ENCODE peak calls at places on chromosomes 4 and X, in ten cellular contexts. One of them, this sample, is unnamed.

GRCh38 chrX:21374163-21374993 is at the start of gene CNKSR2:
- DNase-seq in activated T-helper 1 cell treated with anti-CD3 and anti-CD28 coated beads, Interleukin-2, amount 50 U/mL, for 16 hours: peak; percentile 8
- DNase-seq in heart left ventricle: peak; percentile 13
- DNase-seq in RPMI7951: peak; percentile 0
- DNase-seq in posterior vena cava: peak; percentile 78
- DNase-seq in Calu3: no peak
- DNase-seq in NCI-H446: peak; percentile 65
- DNase-seq in anterior cingulate cortex: peak; percentile 23
- DNase-seq in NCI-H1436 treated with DMSO at 0.1 percent for 48 hours: peak; percentile 14
- DNase-seq in T-helper 1 cell: peak; percentile 58
- DNase-seq in this sample: peak; percentile 41

GRCh38 chr4:105191621-105192210 is 45.0 kb downstream of the TET2 start:
- DNase-seq in anterior cingulate cortex: no peak
- DNase-seq in NCI-H446: no peak
- DNase-seq in Calu3: no peak
- DNase-seq in RPMI7951: no peak
- DNase-seq in posterior vena cava: no peak
- DNase-seq in activated T-helper 1 cell treated with anti-CD3 and anti-CD28 coated beads, Interleukin-2, amount 50 U/mL, for 16 hours: no peak
- DNase-seq in T-helper 1 cell: no peak
- DNase-seq in NCI-H1436 treated with DMSO at 0.1 percent for 48 hours: peak; percentile 13
- DNase-seq in heart left ventricle: no peak
- DNase-seq in this sample: no peak

GRCh38 chr4:26624042-26624441 is 40.2 kb downstream of the TBC1D19 start:
- DNase-seq in posterior vena cava: no peak
- DNase-seq in NCI-H1436 treated with DMSO at 0.1 percent for 48 hours: no peak
- DNase-seq in NCI-H446: no peak
- DNase-seq in RPMI7951: no peak
- DNase-seq in Calu3: no peak
- DNase-seq in activated T-helper 1 cell treated with anti-CD3 and anti-CD28 coated beads, Interleukin-2, amount 50 U/mL, for 16 hours: no peak
- DNase-seq in T-helper 1 cell: no peak
- DNase-seq in anterior cingulate cortex: no peak
- DNase-seq in heart left ventricle: no peak
- DNase-seq in this sample: no peak

GRCh38 chrX:135713795-135714194 is 356 bp downstream of the CT45A1 start:
- DNase-seq in posterior vena cava: no peak
- DNase-seq in heart left ventricle: no peak
- DNase-seq in NCI-H1436 treated with DMSO at 0.1 percent for 48 hours: no peak
- DNase-seq in activated T-helper 1 cell treated with anti-CD3 and anti-CD28 coated beads, Interleukin-2, amount 50 U/mL, for 16 hours: no peak
- DNase-seq in NCI-H446: no peak
- DNase-seq in Calu3: no peak
- DNase-seq in RPMI7951: no peak
- DNase-seq in anterior cingulate cortex: no peak
- DNase-seq in T-helper 1 cell: no peak
- DNase-seq in this sample: no peak

GRCh38 chr4:32631824-32632223 is 1911.7 kb downstream of the PCDH7 start:
- DNase-seq in posterior vena cava: no peak
- DNase-seq in Calu3: no peak
- DNase-seq in NCI-H1436 treated with DMSO at 0.1 percent for 48 hours: no peak
- DNase-seq in T-helper 1 cell: no peak
- DNase-seq in anterior cingulate cortex: no peak
- DNase-seq in RPMI7951: no peak
- DNase-seq in activated T-helper 1 cell treated with anti-CD3 and anti-CD28 coated beads, Interleukin-2, amount 50 U/mL, for 16 hours: no peak
- DNase-seq in NCI-H446: no peak
- DNase-seq in heart left ventricle: no peak
- DNase-seq in this sample: no peak

GRCh38 chr4:182925298-182925738 is 8.1 kb upstream of the DCTD start:
- DNase-seq in heart left ventricle: peak; percentile 56
- DNase-seq in RPMI7951: peak; percentile 83
- DNase-seq in activated T-helper 1 cell treated with anti-CD3 and anti-CD28 coated beads, Interleukin-2, amount 50 U/mL, for 16 hours: no peak
- DNase-seq in posterior vena cava: no peak
- DNase-seq in Calu3: peak; percentile 72
- DNase-seq in T-helper 1 cell: peak; percentile 27
- DNase-seq in NCI-H1436 treated with DMSO at 0.1 percent for 48 hours: peak; percentile 35
- DNase-seq in anterior cingulate cortex: no peak
- DNase-seq in NCI-H446: no peak
- DNase-seq in this sample: peak; percentile 18

GRCh38 chr4:140615451-140615850 is 46.7 kb upstream of the UCP1 start:
- DNase-seq in posterior vena cava: no peak
- DNase-seq in RPMI7951: no peak
- DNase-seq in anterior cingulate cortex: no peak
- DNase-seq in NCI-H1436 treated with DMSO at 0.1 percent for 48 hours: no peak
- DNase-seq in NCI-H446: no peak
- DNase-seq in heart left ventricle: no peak
- DNase-seq in Calu3: no peak
- DNase-seq in T-helper 1 cell: no peak
- DNase-seq in activated T-helper 1 cell treated with anti-CD3 and anti-CD28 coated beads, Interleukin-2, amount 50 U/mL, for 16 hours: no peak
- DNase-seq in this sample: no peak

GRCh38 chr4:76709454-76709853 is 188.5 kb downstream of the SOWAHB start:
- DNase-seq in RPMI7951: no peak
- DNase-seq in T-helper 1 cell: no peak
- DNase-seq in NCI-H1436 treated with DMSO at 0.1 percent for 48 hours: no peak
- DNase-seq in anterior cingulate cortex: no peak
- DNase-seq in Calu3: no peak
- DNase-seq in posterior vena cava: no peak
- DNase-seq in heart left ventricle: no peak
- DNase-seq in activated T-helper 1 cell treated with anti-CD3 and anti-CD28 coated beads, Interleukin-2, amount 50 U/mL, for 16 hours: no peak
- DNase-seq in NCI-H446: no peak
- DNase-seq in this sample: no peak

GRCh38 chrX:6026980-6027379 is 201.7 kb downstream of the NLGN4X start:
- DNase-seq in activated T-helper 1 cell treated with anti-CD3 and anti-CD28 coated beads, Interleukin-2, amount 50 U/mL, for 16 hours: no peak
- DNase-seq in anterior cingulate cortex: peak; percentile 0
- DNase-seq in Calu3: no peak
- DNase-seq in NCI-H1436 treated with DMSO at 0.1 percent for 48 hours: no peak
- DNase-seq in T-helper 1 cell: no peak
- DNase-seq in posterior vena cava: no peak
- DNase-seq in RPMI7951: no peak
- DNase-seq in heart left ventricle: no peak
- DNase-seq in NCI-H446: no peak
- DNase-seq in this sample: no peak

GRCh38 chrX:39854772-39855747 is 242.7 kb downstream of the BCOR start:
- DNase-seq in NCI-H1436 treated with DMSO at 0.1 percent for 48 hours: no peak
- DNase-seq in posterior vena cava: no peak
- DNase-seq in activated T-helper 1 cell treated with anti-CD3 and anti-CD28 coated beads, Interleukin-2, amount 50 U/mL, for 16 hours: peak; percentile 37
- DNase-seq in NCI-H446: no peak
- DNase-seq in heart left ventricle: no peak
- DNase-seq in T-helper 1 cell: peak; percentile 67
- DNase-seq in RPMI7951: no peak
- DNase-seq in Calu3: no peak
- DNase-seq in anterior cingulate cortex: no peak
- DNase-seq in this sample: peak; percentile 69

GRCh38 chr4:66562276-66562806 is 892.1 kb upstream of the EPHA5 start:
- DNase-seq in activated T-helper 1 cell treated with anti-CD3 and anti-CD28 coated beads, Interleukin-2, amount 50 U/mL, for 16 hours: no peak
- DNase-seq in anterior cingulate cortex: no peak
- DNase-seq in Calu3: no peak
- DNase-seq in T-helper 1 cell: no peak
- DNase-seq in NCI-H446: no peak
- DNase-seq in heart left ventricle: no peak
- DNase-seq in NCI-H1436 treated with DMSO at 0.1 percent for 48 hours: no peak
- DNase-seq in posterior vena cava: no peak
- DNase-seq in RPMI7951: no peak
- DNase-seq in this sample: no peak

GRCh38 chr4:159047478-159048165 is 55.3 kb upstream of the RAPGEF2 start:
- DNase-seq in T-helper 1 cell: no peak
- DNase-seq in posterior vena cava: no peak
- DNase-seq in activated T-helper 1 cell treated with anti-CD3 and anti-CD28 coated beads, Interleukin-2, amount 50 U/mL, for 16 hours: no peak
- DNase-seq in heart left ventricle: no peak
- DNase-seq in Calu3: peak; percentile 11
- DNase-seq in NCI-H1436 treated with DMSO at 0.1 percent for 48 hours: no peak
- DNase-seq in RPMI7951: peak; percentile 10
- DNase-seq in NCI-H446: no peak
- DNase-seq in anterior cingulate cortex: no peak
- DNase-seq in this sample: no peak

GRCh38 chr4:105236202-105236916 is 89.7 kb downstream of the TET2 start:
- DNase-seq in heart left ventricle: no peak
- DNase-seq in NCI-H1436 treated with DMSO at 0.1 percent for 48 hours: no peak
- DNase-seq in NCI-H446: no peak
- DNase-seq in T-helper 1 cell: no peak
- DNase-seq in activated T-helper 1 cell treated with anti-CD3 and anti-CD28 coated beads, Interleukin-2, amount 50 U/mL, for 16 hours: no peak
- DNase-seq in RPMI7951: no peak
- DNase-seq in posterior vena cava: no peak
- DNase-seq in anterior cingulate cortex: no peak
- DNase-seq in Calu3: no peak
- DNase-seq in this sample: no peak

GRCh38 chr4:183314806-183315205 is 5.3 kb downstream of the CLDN22 start:
- DNase-seq in anterior cingulate cortex: no peak
- DNase-seq in heart left ventricle: no peak
- DNase-seq in NCI-H1436 treated with DMSO at 0.1 percent for 48 hours: no peak
- DNase-seq in Calu3: no peak
- DNase-seq in activated T-helper 1 cell treated with anti-CD3 and anti-CD28 coated beads, Interleukin-2, amount 50 U/mL, for 16 hours: no peak
- DNase-seq in NCI-H446: no peak
- DNase-seq in T-helper 1 cell: no peak
- DNase-seq in RPMI7951: no peak
- DNase-seq in posterior vena cava: no peak
- DNase-seq in this sample: no peak

GRCh38 chr4:147941373-147941772 is 209.5 kb downstream of the ARHGAP10 start:
- DNase-seq in T-helper 1 cell: no peak
- DNase-seq in Calu3: no peak
- DNase-seq in posterior vena cava: no peak
- DNase-seq in heart left ventricle: no peak
- DNase-seq in RPMI7951: no peak
- DNase-seq in activated T-helper 1 cell treated with anti-CD3 and anti-CD28 coated beads, Interleukin-2, amount 50 U/mL, for 16 hours: no peak
- DNase-seq in NCI-H446: no peak
- DNase-seq in NCI-H1436 treated with DMSO at 0.1 percent for 48 hours: no peak
- DNase-seq in anterior cingulate cortex: no peak
- DNase-seq in this sample: no peak

GRCh38 chrX:40261955-40262596 is 164.3 kb upstream of the BCOR start:
- DNase-seq in NCI-H1436 treated with DMSO at 0.1 percent for 48 hours: no peak
- DNase-seq in activated T-helper 1 cell treated with anti-CD3 and anti-CD28 coated beads, Interleukin-2, amount 50 U/mL, for 16 hours: no peak
- DNase-seq in NCI-H446: no peak
- DNase-seq in anterior cingulate cortex: no peak
- DNase-seq in posterior vena cava: no peak
- DNase-seq in T-helper 1 cell: no peak
- DNase-seq in heart left ventricle: no peak
- DNase-seq in RPMI7951: peak; percentile 15
- DNase-seq in Calu3: no peak
- DNase-seq in this sample: no peak

GRCh38 chr4:68216501-68216900 is 29.0 kb downstream of the TMPRSS11B start:
- DNase-seq in posterior vena cava: no peak
- DNase-seq in activated T-helper 1 cell treated with anti-CD3 and anti-CD28 coated beads, Interleukin-2, amount 50 U/mL, for 16 hours: no peak
- DNase-seq in T-helper 1 cell: no peak
- DNase-seq in NCI-H1436 treated with DMSO at 0.1 percent for 48 hours: no peak
- DNase-seq in NCI-H446: no peak
- DNase-seq in heart left ventricle: no peak
- DNase-seq in RPMI7951: no peak
- DNase-seq in anterior cingulate cortex: no peak
- DNase-seq in Calu3: no peak
- DNase-seq in this sample: no peak

GRCh38 chr4:17577660-17578481 is 873 bp downstream of the LAP3 start:
- DNase-seq in NCI-H1436 treated with DMSO at 0.1 percent for 48 hours: no peak
- DNase-seq in posterior vena cava: peak; percentile 86
- DNase-seq in NCI-H446: no peak
- DNase-seq in anterior cingulate cortex: no peak
- DNase-seq in T-helper 1 cell: no peak
- DNase-seq in Calu3: peak; percentile 19
- DNase-seq in RPMI7951: peak; percentile 30
- DNase-seq in activated T-helper 1 cell treated with anti-CD3 and anti-CD28 coated beads, Interleukin-2, amount 50 U/mL, for 16 hours: peak; percentile 4
- DNase-seq in heart left ventricle: peak; percentile 54
- DNase-seq in this sample: peak; percentile 29

GRCh38 chrX:133676344-133677122 is 261.2 kb upstream of the GPC4 start:
- DNase-seq in NCI-H446: no peak
- DNase-seq in Calu3: peak; percentile 65
- DNase-seq in activated T-helper 1 cell treated with anti-CD3 and anti-CD28 coated beads, Interleukin-2, amount 50 U/mL, for 16 hours: no peak
- DNase-seq in anterior cingulate cortex: no peak
- DNase-seq in T-helper 1 cell: no peak
- DNase-seq in NCI-H1436 treated with DMSO at 0.1 percent for 48 hours: peak; percentile 50
- DNase-seq in heart left ventricle: no peak
- DNase-seq in RPMI7951: no peak
- DNase-seq in posterior vena cava: no peak
- DNase-seq in this sample: no peak

GRCh38 chr4:26197018-26197779 is 123.6 kb upstream of the RBPJ start:
- DNase-seq in posterior vena cava: no peak
- DNase-seq in RPMI7951: peak; percentile 99
- DNase-seq in anterior cingulate cortex: no peak
- DNase-seq in heart left ventricle: no peak
- DNase-seq in activated T-helper 1 cell treated with anti-CD3 and anti-CD28 coated beads, Interleukin-2, amount 50 U/mL, for 16 hours: peak; percentile 25
- DNase-seq in Calu3: peak; percentile 59
- DNase-seq in NCI-H446: no peak
- DNase-seq in NCI-H1436 treated with DMSO at 0.1 percent for 48 hours: no peak
- DNase-seq in T-helper 1 cell: peak; percentile 28
- DNase-seq in this sample: peak; percentile 53

GRCh38 chr4:33062155-33062554 is 2342.0 kb downstream of the PCDH7 start:
- DNase-seq in NCI-H1436 treated with DMSO at 0.1 percent for 48 hours: no peak
- DNase-seq in posterior vena cava: no peak
- DNase-seq in Calu3: no peak
- DNase-seq in heart left ventricle: no peak
- DNase-seq in T-helper 1 cell: no peak
- DNase-seq in activated T-helper 1 cell treated with anti-CD3 and anti-CD28 coated beads, Interleukin-2, amount 50 U/mL, for 16 hours: no peak
- DNase-seq in RPMI7951: no peak
- DNase-seq in NCI-H446: no peak
- DNase-seq in anterior cingulate cortex: no peak
- DNase-seq in this sample: no peak

GRCh38 chr4:98150092-98150761 is 7.0 kb upstream of the STPG2 start:
- DNase-seq in anterior cingulate cortex: no peak
- DNase-seq in T-helper 1 cell: no peak
- DNase-seq in NCI-H1436 treated with DMSO at 0.1 percent for 48 hours: no peak
- DNase-seq in heart left ventricle: no peak
- DNase-seq in activated T-helper 1 cell treated with anti-CD3 and anti-CD28 coated beads, Interleukin-2, amount 50 U/mL, for 16 hours: no peak
- DNase-seq in Calu3: no peak
- DNase-seq in RPMI7951: peak; percentile 4
- DNase-seq in posterior vena cava: no peak
- DNase-seq in NCI-H446: no peak
- DNase-seq in this sample: no peak

GRCh38 chr4:3206439-3207100 is 42.4 kb upstream of the MSANTD1 start:
- DNase-seq in T-helper 1 cell: no peak
- DNase-seq in heart left ventricle: no peak
- DNase-seq in anterior cingulate cortex: no peak
- DNase-seq in NCI-H446: no peak
- DNase-seq in activated T-helper 1 cell treated with anti-CD3 and anti-CD28 coated beads, Interleukin-2, amount 50 U/mL, for 16 hours: no peak
- DNase-seq in Calu3: no peak
- DNase-seq in RPMI7951: no peak
- DNase-seq in posterior vena cava: peak; percentile 20
- DNase-seq in NCI-H1436 treated with DMSO at 0.1 percent for 48 hours: no peak
- DNase-seq in this sample: no peak

GRCh38 chrX:16946971-16947562 is 609 bp downstream of the REPS2 start:
- DNase-seq in heart left ventricle: peak; percentile 4
- DNase-seq in NCI-H446: no peak
- DNase-seq in anterior cingulate cortex: no peak
- DNase-seq in NCI-H1436 treated with DMSO at 0.1 percent for 48 hours: no peak
- DNase-seq in activated T-helper 1 cell treated with anti-CD3 and anti-CD28 coated beads, Interleukin-2, amount 50 U/mL, for 16 hours: no peak
- DNase-seq in RPMI7951: no peak
- DNase-seq in T-helper 1 cell: peak; percentile 3
- DNase-seq in posterior vena cava: no peak
- DNase-seq in Calu3: peak; percentile 14
- DNase-seq in this sample: no peak

GRCh38 chr4:26885912-26886274 is 25.3 kb downstream of the STIM2 start:
- DNase-seq in anterior cingulate cortex: no peak
- DNase-seq in activated T-helper 1 cell treated with anti-CD3 and anti-CD28 coated beads, Interleukin-2, amount 50 U/mL, for 16 hours: no peak
- DNase-seq in NCI-H446: no peak
- DNase-seq in NCI-H1436 treated with DMSO at 0.1 percent for 48 hours: no peak
- DNase-seq in T-helper 1 cell: peak; percentile 12
- DNase-seq in posterior vena cava: no peak
- DNase-seq in RPMI7951: no peak
- DNase-seq in heart left ventricle: no peak
- DNase-seq in Calu3: no peak
- DNase-seq in this sample: no peak

GRCh38 chr4:13540446-13541175 is 3.7 kb downstream of the NKX3-2 start:
- DNase-seq in Calu3: no peak
- DNase-seq in T-helper 1 cell: no peak
- DNase-seq in NCI-H1436 treated with DMSO at 0.1 percent for 48 hours: no peak
- DNase-seq in anterior cingulate cortex: no peak
- DNase-seq in NCI-H446: no peak
- DNase-seq in RPMI7951: no peak
- DNase-seq in posterior vena cava: peak; percentile 47
- DNase-seq in activated T-helper 1 cell treated with anti-CD3 and anti-CD28 coated beads, Interleukin-2, amount 50 U/mL, for 16 hours: no peak
- DNase-seq in heart left ventricle: no peak
- DNase-seq in this sample: no peak

GRCh38 chrX:118751950-118752783 is 24.8 kb downstream of the IL13RA1 start:
- DNase-seq in posterior vena cava: no peak
- DNase-seq in NCI-H446: no peak
- DNase-seq in activated T-helper 1 cell treated with anti-CD3 and anti-CD28 coated beads, Interleukin-2, amount 50 U/mL, for 16 hours: no peak
- DNase-seq in T-helper 1 cell: no peak
- DNase-seq in NCI-H1436 treated with DMSO at 0.1 percent for 48 hours: no peak
- DNase-seq in heart left ventricle: no peak
- DNase-seq in RPMI7951: no peak
- DNase-seq in Calu3: no peak
- DNase-seq in anterior cingulate cortex: no peak
- DNase-seq in this sample: no peak

GRCh38 chr4:176191974-176192373 is 3.4 kb downstream of the SPATA4 start:
- DNase-seq in heart left ventricle: no peak
- DNase-seq in Calu3: no peak
- DNase-seq in posterior vena cava: no peak
- DNase-seq in anterior cingulate cortex: no peak
- DNase-seq in activated T-helper 1 cell treated with anti-CD3 and anti-CD28 coated beads, Interleukin-2, amount 50 U/mL, for 16 hours: no peak
- DNase-seq in T-helper 1 cell: no peak
- DNase-seq in NCI-H1436 treated with DMSO at 0.1 percent for 48 hours: no peak
- DNase-seq in RPMI7951: peak; percentile 16
- DNase-seq in NCI-H446: no peak
- DNase-seq in this sample: no peak